ENCODE peak calls at places on chromosomes 6 and 20, in four cellular contexts. G is GM12878, F is HEK293T, C is HepG2. Z is an unnamed sample.
A peak's percentile ranks its signal among the peaks of the same experiment; 100 is the strongest.

GRCh38 chr6:135576055-135576454 is 78.5 kb upstream of the AHI1 start:
- DNase-seq in F (no peak), G (no peak), C (no peak), Z (no peak)

GRCh38 chr6:13991393-13991792 is 66.6 kb downstream of the RNF182 start:
- DNase-seq in C (no peak), F (no peak), G (no peak), Z (no peak)

GRCh38 chr6:84675651-84676050 is 88.7 kb downstream of the TBX18 start:
- DNase-seq in G (no peak), C (no peak), F (no peak), Z (no peak)

GRCh38 chr6:118509009-118509617 is 39.0 kb upstream of the PLN start:
- DNase-seq in G (no peak), F (peak; percentile 14), C (peak; percentile 26), Z (peak; percentile 41)

GRCh38 chr20:12984069-12984765 is 24.6 kb upstream of the SPTLC3 start:
- DNase-seq in G (no peak), C (no peak), F (no peak), Z (no peak)

GRCh38 chr6:76866091-76866490 is 597.2 kb downstream of the HTR1B start:
- DNase-seq in C (no peak), F (no peak), G (no peak), Z (no peak)

GRCh38 chr6:150267686-150268561 is 100.9 kb upstream of the IYD start:
- DNase-seq in F (no peak), G (no peak), C (no peak), Z (peak; percentile 89)

GRCh38 chr20:10469599-10469998 is 34.5 kb downstream of the SLX4IP start:
- DNase-seq in F (peak; percentile 55), C (peak; percentile 77), G (no peak), Z (peak; percentile 38)

GRCh38 chr6:125077453-125077852 is 76.1 kb upstream of the TPD52L1 start:
- DNase-seq in C (no peak), G (no peak), F (no peak), Z (no peak)

GRCh38 chr20:44342240-44342639 is 5.4 kb downstream of the R3HDML start:
- DNase-seq in C (no peak), G (no peak), F (no peak), Z (no peak)

GRCh38 chr6:24761193-24761835 is 13.4 kb upstream of the GMNN start:
- DNase-seq in F (peak; percentile 25), G (no peak), C (no peak), Z (peak; percentile 73)

GRCh38 chr6:127869772-127870404 is 31.0 kb downstream of the THEMIS start:
- DNase-seq in G (no peak), F (no peak), C (no peak), Z (no peak)

GRCh38 chr6:12009904-12010634 is 2.0 kb upstream of the HIVEP1 start:
- DNase-seq in G (no peak), F (no peak), C (no peak), Z (no peak)

GRCh38 chr6:135115411-135116293 is 61.0 kb upstream of the HBS1L start:
- DNase-seq in F (no peak), C (no peak), G (no peak), Z (no peak)

GRCh38 chr6:157107915-157108651 is 215.2 kb downstream of the TMEM242 start:
- DNase-seq in C (no peak), G (no peak), F (peak; percentile 62), Z (peak; percentile 65)

GRCh38 chr6:138963531-138963930 is 24.5 kb downstream of the REPS1 start:
- DNase-seq in F (no peak), G (no peak), C (no peak), Z (no peak)

GRCh38 chr20:38112249-38112942 is 52.7 kb downstream of the TGM2 start:
- DNase-seq in G (no peak), C (no peak), F (no peak), Z (no peak)

GRCh38 chr6:26342106-26342999 is 22.6 kb upstream of the BTN3A2 start:
- DNase-seq in G (no peak), C (no peak), F (no peak), Z (no peak)

GRCh38 chr6:44072959-44073611 is 54.2 kb downstream of the MRPL14 start:
- DNase-seq in G (no peak), F (peak; percentile 91), C (peak; percentile 82), Z (peak; percentile 95)

GRCh38 chr6:82015043-82015442 is 232.5 kb downstream of the IBTK start:
- DNase-seq in F (no peak), G (no peak), C (no peak), Z (no peak)

GRCh38 chr6:11681770-11682169 is 96.8 kb downstream of the ADTRP start:
- DNase-seq in G (no peak), F (no peak), C (no peak), Z (no peak)

GRCh38 chr6:130459316-130459715 is 93.5 kb downstream of the TMEM200A start:
- DNase-seq in F (no peak), G (no peak), C (no peak), Z (no peak)

GRCh38 chr20:21705466-21706344 is at the start of gene PAX1:
- DNase-seq in C (no peak), G (no peak), F (peak; percentile 58), Z (no peak)

GRCh38 chr20:51667491-51667890 is 100.7 kb downstream of the ATP9A start:
- DNase-seq in C (no peak), F (no peak), G (no peak), Z (no peak)

GRCh38 chr6:151275566-151275965 is 35.8 kb downstream of the AKAP12 start:
- DNase-seq in G (no peak), F (no peak), C (no peak), Z (no peak)

GRCh38 chr6:132167966-132168365 is 216.8 kb upstream of the CCN2 start:
- DNase-seq in G (no peak), F (no peak), C (peak; percentile 37), Z (no peak)

GRCh38 chr20:34680586-34680985 is 3.7 kb upstream of the PIGU start:
- DNase-seq in C (no peak), F (no peak), G (no peak), Z (no peak)

GRCh38 chr6:33543116-33543515 is 37.0 kb downstream of the BAK1 start:
- DNase-seq in G (no peak), F (no peak), C (no peak), Z (no peak)

GRCh38 chr6:111686249-111686997 is 80.7 kb upstream of the TRAF3IP2 start:
- DNase-seq in F (no peak), C (no peak), G (no peak), Z (no peak)

GRCh38 chr6:141103246-141103645 is 1029.5 kb upstream of the GJE1 start:
- DNase-seq in G (no peak), C (no peak), F (no peak), Z (no peak)

GRCh38 chr20:19861147-19861759 is 103.2 kb downstream of the RIN2 start:
- DNase-seq in G (no peak), F (no peak), C (no peak), Z (no peak)
- TF ChIP-seq TARDBP in G (no peak), F (no peak), C (no peak), Z (no peak)

GRCh38 chr20:62907377-62908317 is 18.7 kb downstream of the DIDO1 start:
- DNase-seq in F (peak; percentile 37), C (peak; percentile 58), G (no peak), Z (peak; percentile 30)
- TF ChIP-seq TARDBP in F (no peak), C (no peak), G (no peak), Z (no peak)

GRCh38 chr6:50986319-50986718 is 167.6 kb downstream of the TFAP2B start:
- DNase-seq in G (no peak), F (no peak), C (no peak), Z (no peak)

GRCh38 chr6:50992704-50993625 is 174.3 kb downstream of the TFAP2B start:
- DNase-seq in G (no peak), F (no peak), C (no peak), Z (no peak)

GRCh38 chr6:50992232-50992631 is 173.6 kb downstream of the TFAP2B start:
- DNase-seq in G (no peak), C (no peak), F (no peak), Z (no peak)

GRCh38 chr6:50990750-50991446 is 172.2 kb downstream of the TFAP2B start:
- DNase-seq in F (no peak), G (no peak), C (peak; percentile 11), Z (no peak)

GRCh38 chr6:50989123-50989522 is 170.5 kb downstream of the TFAP2B start:
- DNase-seq in F (no peak), C (no peak), G (no peak), Z (no peak)
- TF ChIP-seq TARDBP in F (no peak), C (no peak), G (no peak), Z (no peak)

GRCh38 chr20:22954661-22955060 is 80.5 kb upstream of the SSTR4 start:
- DNase-seq in F (no peak), G (no peak), C (no peak), Z (no peak)
- TF ChIP-seq TARDBP in F (no peak), G (no peak), C (no peak), Z (no peak)

GRCh38 chr6:169885831-169886230 is 134.4 kb downstream of the ERMARD start:
- DNase-seq in F (no peak), G (no peak), C (no peak), Z (no peak)
- TF ChIP-seq TARDBP in F (no peak), G (no peak), C (no peak), Z (no peak)

DNA sequence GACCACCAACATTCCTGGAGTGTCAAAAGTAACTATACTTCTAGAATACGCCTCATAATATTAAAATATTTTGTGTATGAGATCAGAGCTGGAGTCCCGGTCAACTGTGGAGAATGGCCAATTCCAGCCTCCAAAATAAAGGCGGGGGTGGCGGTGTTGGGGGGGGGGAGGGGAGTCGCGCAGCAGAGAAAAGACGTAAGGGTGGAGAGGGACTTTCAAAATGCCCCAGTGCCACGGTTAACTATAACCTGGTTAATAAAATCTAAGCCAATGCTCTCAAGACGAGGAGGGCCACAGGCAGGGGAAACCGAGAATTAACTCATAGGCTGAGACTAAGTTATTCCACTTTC is 1.3 kb downstream of the NUP153 start:
- DNase-seq in F (peak; percentile 44), C (peak; percentile 37), G (no peak), Z (peak; percentile 54)
- TF ChIP-seq TARDBP in F (no peak), C (no peak), G (no peak), Z (no peak)

DNA sequence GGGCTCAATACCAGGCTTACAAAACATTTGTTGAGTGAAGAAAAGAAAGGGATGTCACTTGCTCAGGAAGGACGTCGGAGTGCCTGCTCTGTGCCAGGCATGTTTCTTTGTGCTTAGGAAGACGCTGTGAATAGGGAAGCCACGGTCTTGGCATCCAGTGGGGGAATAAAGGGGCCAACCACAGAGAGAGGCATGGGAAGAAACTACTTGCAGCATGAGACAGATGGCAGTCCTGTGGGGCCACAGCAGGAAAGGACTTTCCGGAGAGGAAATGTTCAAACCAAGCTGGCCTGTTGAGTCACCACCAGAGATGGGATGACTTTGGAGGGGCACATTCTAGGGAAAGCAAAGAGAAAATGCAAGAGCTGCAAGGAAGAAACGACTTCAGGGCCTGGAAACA is 173.2 kb downstream of the CDH26 start:
- DNase-seq in F (no peak), C (no peak), G (no peak), Z (no peak)
- TF ChIP-seq TARDBP in F (no peak), C (no peak), G (no peak), Z (no peak)

DNA sequence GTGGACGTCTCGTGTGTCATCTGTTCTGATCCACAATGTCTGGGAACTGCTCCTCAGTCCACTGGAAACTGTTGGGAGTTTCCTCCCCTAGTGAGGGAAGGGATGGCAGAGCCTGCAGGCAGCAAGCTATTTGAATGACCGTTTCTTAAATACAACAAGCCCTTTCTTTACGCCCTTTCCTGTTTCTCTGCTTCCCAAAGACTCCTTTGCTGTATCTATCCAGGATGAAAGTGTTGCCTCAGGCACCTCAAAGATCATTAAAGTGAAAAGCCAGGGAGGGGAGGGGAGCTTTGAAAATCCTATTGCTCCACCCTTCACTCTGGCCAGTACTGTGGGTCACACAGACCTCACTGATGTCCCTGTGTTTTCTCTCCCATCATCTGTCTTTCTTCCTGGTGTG is 213.1 kb downstream of the RNF144B start:
- DNase-seq in G (no peak), C (no peak), F (no peak), Z (no peak)
- TF ChIP-seq TARDBP in G (no peak), C (no peak), F (no peak), Z (no peak)

Z was measured in K562.